ENCODE peak calls at places on chromosomes 7 and 10, in six cellular contexts. One of them, this sample, is unnamed.

GRCh38 chr10:59271160-59271559 is 91.2 kb downstream of the FAM13C start:
- DNase-seq in KG1: no peak
- DNase-seq in ureter: no peak
- DNase-seq in uterus: no peak
- DNase-seq in Caco-2: no peak
- DNase-seq in memory B cell: no peak
- DNase-seq in this sample: no peak

GRCh38 chr10:60351191-60351853 is 38.4 kb downstream of the ANK3 start:
- DNase-seq in uterus: no peak
- DNase-seq in memory B cell: no peak
- DNase-seq in Caco-2: no peak
- DNase-seq in KG1: no peak
- DNase-seq in ureter: no peak
- DNase-seq in this sample: no peak

GRCh38 chr10:78770167-78771090 is 298.3 kb upstream of the ZMIZ1 start:
- DNase-seq in ureter: no peak
- DNase-seq in KG1: no peak
- DNase-seq in memory B cell: no peak
- DNase-seq in Caco-2: no peak
- DNase-seq in uterus: no peak
- DNase-seq in this sample: no peak

GRCh38 chr10:980468-980867 is 7.8 kb upstream of the GTPBP4 start:
- DNase-seq in uterus: no peak
- DNase-seq in ureter: no peak
- DNase-seq in Caco-2: no peak
- DNase-seq in KG1: no peak
- DNase-seq in memory B cell: no peak
- DNase-seq in this sample: no peak

GRCh38 chr10:77666821-77667220 is 29.2 kb upstream of the KCNMA1 start:
- DNase-seq in Caco-2: no peak
- DNase-seq in uterus: no peak
- DNase-seq in ureter: peak
- DNase-seq in KG1: no peak
- DNase-seq in memory B cell: no peak
- DNase-seq in this sample: no peak

GRCh38 chr7:1124164-1124563 is 35.8 kb downstream of the ZFAND2A start:
- DNase-seq in uterus: no peak
- DNase-seq in Caco-2: no peak
- DNase-seq in memory B cell: no peak
- DNase-seq in ureter: peak
- DNase-seq in KG1: no peak
- DNase-seq in this sample: no peak

GRCh38 chr10:90846746-90847145 is 11.1 kb downstream of the HTR7 start:
- DNase-seq in uterus: no peak
- DNase-seq in KG1: no peak
- DNase-seq in ureter: no peak
- DNase-seq in memory B cell: no peak
- DNase-seq in Caco-2: no peak
- DNase-seq in this sample: no peak

GRCh38 chr10:1574719-1575118 is 162.6 kb downstream of the ADARB2 start:
- DNase-seq in memory B cell: no peak
- DNase-seq in ureter: no peak
- DNase-seq in KG1: no peak
- DNase-seq in uterus: no peak
- DNase-seq in Caco-2: no peak
- DNase-seq in this sample: no peak

GRCh38 chr10:104201636-104202035 is 30.5 kb downstream of the CFAP43 start:
- DNase-seq in ureter: no peak
- DNase-seq in KG1: no peak
- DNase-seq in uterus: no peak
- DNase-seq in memory B cell: no peak
- DNase-seq in Caco-2: no peak
- DNase-seq in this sample: no peak

GRCh38 chr7:108557191-108557590 is 12.3 kb downstream of the THAP5 start:
- DNase-seq in ureter: no peak
- DNase-seq in KG1: no peak
- DNase-seq in Caco-2: no peak
- DNase-seq in uterus: no peak
- DNase-seq in memory B cell: no peak
- DNase-seq in this sample: no peak

GRCh38 chr7:155232911-155233702 is 64.6 kb upstream of the INSIG1 start:
- DNase-seq in memory B cell: no peak
- DNase-seq in ureter: no peak
- DNase-seq in uterus: no peak
- DNase-seq in Caco-2: no peak
- DNase-seq in KG1: no peak
- DNase-seq in this sample: no peak

GRCh38 chr10:3363316-3364070 is 190.9 kb upstream of the PITRM1 start:
- DNase-seq in KG1: no peak
- DNase-seq in memory B cell: no peak
- DNase-seq in Caco-2: no peak
- DNase-seq in ureter: no peak
- DNase-seq in uterus: no peak
- DNase-seq in this sample: no peak

GRCh38 chr10:89522463-89522862 is 12.9 kb downstream of the SLC16A12 start:
- DNase-seq in memory B cell: no peak
- DNase-seq in KG1: no peak
- DNase-seq in uterus: no peak
- DNase-seq in ureter: no peak
- DNase-seq in Caco-2: no peak
- DNase-seq in this sample: no peak

GRCh38 chr7:28133872-28134271 is 46.7 kb downstream of the JAZF1 start:
- DNase-seq in uterus: no peak
- DNase-seq in ureter: no peak
- DNase-seq in Caco-2: no peak
- DNase-seq in KG1: no peak
- DNase-seq in memory B cell: no peak
- DNase-seq in this sample: no peak

GRCh38 chr7:12357508-12357907 is 46.2 kb downstream of the VWDE start:
- DNase-seq in uterus: no peak
- DNase-seq in KG1: no peak
- DNase-seq in ureter: no peak
- DNase-seq in memory B cell: no peak
- DNase-seq in Caco-2: no peak
- DNase-seq in this sample: no peak

GRCh38 chr10:71755179-71755879 is 18.0 kb downstream of the VSIR start:
- DNase-seq in memory B cell: no peak
- DNase-seq in Caco-2: no peak
- DNase-seq in KG1: no peak
- DNase-seq in uterus: no peak
- DNase-seq in ureter: no peak
- DNase-seq in this sample: no peak

GRCh38 chr7:17415955-17416354 is 117.5 kb downstream of the AHR start:
- DNase-seq in Caco-2: no peak
- DNase-seq in memory B cell: no peak
- DNase-seq in ureter: no peak
- DNase-seq in KG1: no peak
- DNase-seq in uterus: no peak
- DNase-seq in this sample: no peak

GRCh38 chr7:41885748-41886147 is 182.9 kb upstream of the INHBA start:
- DNase-seq in Caco-2: no peak
- DNase-seq in uterus: no peak
- DNase-seq in ureter: no peak
- DNase-seq in memory B cell: no peak
- DNase-seq in KG1: no peak
- DNase-seq in this sample: no peak

GRCh38 chr7:42210333-42210732 is 26.7 kb downstream of the GLI3 start:
- DNase-seq in Caco-2: no peak
- DNase-seq in KG1: no peak
- DNase-seq in ureter: no peak
- DNase-seq in memory B cell: no peak
- DNase-seq in uterus: no peak
- DNase-seq in this sample: no peak

GRCh38 chr10:128470302-128470962 is 344.2 kb upstream of the MKI67 start:
- DNase-seq in KG1: no peak
- DNase-seq in Caco-2: no peak
- DNase-seq in memory B cell: no peak
- DNase-seq in ureter: no peak
- DNase-seq in uterus: no peak
- DNase-seq in this sample: no peak

GRCh38 chr7:100840470-100841100 is 11.9 kb upstream of the SLC12A9 start:
- DNase-seq in memory B cell: no peak
- DNase-seq in KG1: no peak
- DNase-seq in Caco-2: no peak
- DNase-seq in ureter: no peak
- DNase-seq in uterus: no peak
- DNase-seq in this sample: no peak

GRCh38 chr10:103676058-103676785 is 179.2 kb downstream of the SH3PXD2A start:
- DNase-seq in memory B cell: peak
- DNase-seq in ureter: no peak
- DNase-seq in KG1: no peak
- DNase-seq in Caco-2: peak
- DNase-seq in uterus: peak
- DNase-seq in this sample: peak

GRCh38 chr10:63549810-63550209 is 28.6 kb downstream of the REEP3 start:
- DNase-seq in ureter: no peak
- DNase-seq in Caco-2: no peak
- DNase-seq in KG1: no peak
- DNase-seq in uterus: no peak
- DNase-seq in memory B cell: no peak
- DNase-seq in this sample: no peak

GRCh38 chr10:26741368-26741767 is 43.9 kb downstream of the PDSS1 start:
- DNase-seq in KG1: no peak
- DNase-seq in Caco-2: no peak
- DNase-seq in ureter: no peak
- DNase-seq in uterus: no peak
- DNase-seq in memory B cell: no peak
- DNase-seq in this sample: no peak

GRCh38 chr7:945147-945555 is 9.3 kb downstream of the ADAP1 start:
- DNase-seq in uterus: no peak
- DNase-seq in ureter: no peak
- DNase-seq in KG1: no peak
- DNase-seq in memory B cell: no peak
- DNase-seq in Caco-2: no peak
- DNase-seq in this sample: no peak

GRCh38 chr10:112985701-112986510 is 35.9 kb downstream of the TCF7L2 start:
- DNase-seq in uterus: no peak
- DNase-seq in memory B cell: no peak
- DNase-seq in ureter: no peak
- DNase-seq in KG1: peak
- DNase-seq in Caco-2: no peak
- DNase-seq in this sample: no peak

GRCh38 chr7:5997210-5997808 is 11.5 kb downstream of the PMS2 start:
- DNase-seq in uterus: peak
- DNase-seq in memory B cell: no peak
- DNase-seq in ureter: peak
- DNase-seq in KG1: peak
- DNase-seq in Caco-2: peak
- DNase-seq in this sample: peak

GRCh38 chr10:5447611-5448071 is 35.3 kb downstream of the NET1 start:
- DNase-seq in KG1: no peak
- DNase-seq in ureter: no peak
- DNase-seq in Caco-2: no peak
- DNase-seq in memory B cell: no peak
- DNase-seq in uterus: no peak
- DNase-seq in this sample: no peak

GRCh38 chr10:55793024-55793423 is 568.0 kb downstream of the ZWINT start:
- DNase-seq in KG1: no peak
- DNase-seq in ureter: no peak
- DNase-seq in uterus: no peak
- DNase-seq in Caco-2: no peak
- DNase-seq in memory B cell: no peak
- DNase-seq in this sample: no peak

This sample was measured in HuH-7.